ENCODE peak calls at places on chromosomes 1 and 21, in six cellular contexts. Y is ascending aorta, B is SK-N-SH, Z is colonic mucosa, N is heart right ventricle, H is spleen. F is an unnamed sample.

GRCh38 chr1:66947267-66947666 is 22.5 kb downstream of the MIER1 start:
- DNase-seq in Y (no peak), B (no peak), Z (no peak), N (no peak), H (no peak), F (no peak)

GRCh38 chr21:46295996-46296752 is 10.0 kb downstream of the YBEY start:
- DNase-seq in Y (peak; percentile 80), B (no peak), Z (peak; percentile 76), N (peak; percentile 92), H (peak; percentile 92), F (peak; percentile 15)

GRCh38 chr1:7326366-7326765 is 444.7 kb upstream of the VAMP3 start:
- DNase-seq in Y (no peak), B (no peak), Z (no peak), N (no peak), H (no peak), F (no peak)

GRCh38 chr1:155181371-155182051 is 7.9 kb downstream of the TRIM46 start:
- DNase-seq in Y (peak; percentile 57), B (no peak), Z (no peak), N (no peak), H (no peak), F (no peak)

GRCh38 chr1:196660912-196661311 is 9.1 kb downstream of the CFH start:
- DNase-seq in Y (no peak), B (peak; percentile 46), Z (no peak), N (no peak), H (no peak), F (no peak)

GRCh38 chr1:160743266-160743665 is 4.2 kb downstream of the SLAMF7 start:
- DNase-seq in Y (no peak), B (no peak), Z (no peak), N (no peak), H (no peak), F (no peak)

GRCh38 chr21:21816778-21817177 is 818.6 kb downstream of the NCAM2 start:
- DNase-seq in Y (no peak), B (peak; percentile 5), Z (no peak), N (no peak), H (no peak), F (no peak)

GRCh38 chr21:32393677-32394001 is 827 bp upstream of the URB1 start:
- DNase-seq in Y (no peak), B (no peak), Z (no peak), N (no peak), H (no peak), F (no peak)

GRCh38 chr1:100277866-100278265 is 11.8 kb downstream of the RTCA start:
- DNase-seq in Y (no peak), B (no peak), Z (no peak), N (no peak), H (no peak), F (no peak)

GRCh38 chr1:158045639-158046038 is 52.2 kb downstream of the KIRREL1 start:
- DNase-seq in Y (no peak), B (no peak), Z (peak; percentile 28), N (peak; percentile 44), H (no peak), F (no peak)

GRCh38 chr1:212179394-212180076 is 105.7 kb upstream of the PPP2R5A start:
- DNase-seq in Y (no peak), B (no peak), Z (no peak), N (no peak), H (no peak), F (no peak)

GRCh38 chr1:162074548-162074947 is 5.1 kb downstream of the NOS1AP start:
- DNase-seq in Y (no peak), B (no peak), Z (no peak), N (no peak), H (no peak), F (no peak)

GRCh38 chr1:41423511-41424191 is 60.8 kb downstream of the EDN2 start:
- DNase-seq in Y (no peak), B (peak; percentile 72), Z (no peak), N (peak; percentile 49), H (peak; percentile 84), F (no peak)

GRCh38 chr1:38680801-38681510 is 178.6 kb downstream of the RRAGC start:
- DNase-seq in Y (peak; percentile 11), B (no peak), Z (no peak), N (no peak), H (no peak), F (no peak)

GRCh38 chr1:208510192-208510952 is 266.2 kb upstream of the PLXNA2 start:
- DNase-seq in Y (no peak), B (no peak), Z (no peak), N (no peak), H (no peak), F (no peak)

GRCh38 chr1:15047237-15047636 is 106.3 kb upstream of the TMEM51 start:
- DNase-seq in Y (no peak), B (no peak), Z (no peak), N (no peak), H (no peak), F (no peak)

GRCh38 chr1:206005761-206006160 is 2.6 kb upstream of the RAB7B start:
- DNase-seq in Y (no peak), B (no peak), Z (no peak), N (no peak), H (no peak), F (no peak)

GRCh38 chr1:94539496-94539895 is 2.1 kb downstream of the F3 start:
- DNase-seq in Y (no peak), B (no peak), Z (no peak), N (peak; percentile 43), H (no peak), F (no peak)
- H3K27ac ChIP-seq in Y (peak overlapping the region; percentile 97), B (no peak overlapping the region), Z (no peak overlapping the region), N (peak overlapping the region; percentile 95), H (no peak overlapping the region), F (peak overlapping the region; percentile 87)

DNA sequence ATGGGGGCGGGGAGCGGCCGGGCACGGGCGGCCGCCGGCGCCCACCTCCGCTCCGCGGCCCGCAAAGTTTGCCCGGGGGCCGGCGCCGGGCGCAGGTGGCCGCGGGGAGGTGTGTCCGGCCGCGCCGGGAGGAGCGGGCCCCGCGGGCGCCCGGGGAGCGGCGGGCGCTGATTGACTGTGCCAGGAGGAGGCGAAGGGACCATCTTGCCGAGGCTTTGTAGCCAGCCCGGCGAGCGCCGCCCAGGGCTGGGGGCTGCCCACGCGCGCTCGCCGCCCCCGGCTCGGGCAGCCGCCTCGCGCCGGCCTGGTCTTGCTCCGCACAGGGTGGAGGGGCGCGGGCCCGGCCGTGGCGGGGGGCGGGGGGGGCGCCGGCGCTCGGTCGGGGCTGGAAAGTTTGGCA is 432 bp downstream of the EPHB2 start:
- DNase-seq in Y (no peak), B (peak; percentile 78), Z (no peak), N (no peak), H (no peak), F (no peak)
- H3K4me3 ChIP-seq in Y (peak overlapping the region; percentile 65), B (peak overlapping the region; percentile 69), Z (peak overlapping the region; percentile 65), N (peak overlapping the region; percentile 58), H (peak overlapping the region; percentile 45), F (peak overlapping the region; percentile 72)

GRCh38 chr1:207077012-207077411 is 11.6 kb upstream of the C4BPB start:
- DNase-seq in Y (no peak), B (no peak), Z (no peak), N (no peak), H (no peak), F (no peak)
- H3K27me3 ChIP-seq in Y (no peaks in the 10 kb centered on the region), B (no peaks in the 10 kb centered on the region), Z (no peaks in the 10 kb centered on the region), N (no peaks in the 10 kb centered on the region), H (no peaks in the 10 kb centered on the region), F (no peaks in the 10 kb centered on the region)

GRCh38 chr1:230824571-230825060 is 43.7 kb downstream of the C1orf198 start:
- DNase-seq in Y (peak; percentile 78), B (no peak), Z (no peak), N (no peak), H (no peak), F (no peak)

GRCh38 chr1:230825061-230825803 is 43.1 kb downstream of the C1orf198 start:
- DNase-seq in Y (peak; percentile 66), B (peak; percentile 43), Z (no peak), N (no peak), H (no peak), F (no peak)

GRCh38 chr1:230825804-230826160 is 42.5 kb downstream of the C1orf198 start:
- DNase-seq in Y (peak; percentile 74), B (no peak), Z (no peak), N (no peak), H (no peak), F (no peak)

GRCh38 chr1:230823421-230823820 is 44.9 kb downstream of the C1orf198 start:
- DNase-seq in Y (no peak), B (peak; percentile 51), Z (no peak), N (peak; percentile 61), H (no peak), F (no peak)

DNA sequence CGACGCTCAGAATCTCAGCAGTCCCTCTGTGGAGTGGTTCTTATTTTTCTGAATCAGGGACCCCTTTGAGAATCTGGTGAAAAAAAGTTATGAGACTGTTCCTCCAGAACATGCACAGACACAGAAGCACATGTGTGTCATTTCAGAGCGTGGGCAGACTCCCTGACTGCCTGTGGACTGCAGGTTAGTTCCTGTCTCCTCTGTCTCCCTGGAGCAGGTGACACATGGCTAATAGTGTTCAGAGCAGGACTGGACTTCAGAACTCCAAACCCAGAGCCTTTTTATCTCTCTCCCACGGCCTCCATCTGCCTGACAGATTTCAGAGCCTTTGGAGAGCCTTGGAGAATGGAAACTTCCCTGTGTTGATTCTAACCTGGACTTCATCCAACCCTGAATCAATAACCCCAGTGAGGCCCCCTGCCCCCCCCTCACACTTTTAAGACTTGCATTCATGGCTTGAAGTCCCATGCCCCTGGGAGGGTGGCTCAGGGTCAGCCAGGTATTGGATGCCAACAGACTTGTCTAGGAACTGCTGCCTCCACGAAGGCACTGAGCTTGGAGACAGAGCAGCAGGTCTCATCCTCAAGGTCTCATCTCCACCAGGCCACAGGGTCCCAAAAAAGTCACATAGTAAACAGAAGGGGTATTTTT is 44.4 kb downstream of the C1orf198 start:
- DNase-seq in Y (no peak), B (no peak), Z (no peak), N (no peak), H (no peak), F (no peak)
- H3K27ac ChIP-seq in Y (peak overlapping the region; percentile 94), B (peak overlapping the region; percentile 80), Z (no peak overlapping the region), N (peak overlapping the region; percentile 93), H (no peak overlapping the region), F (peak overlapping the region; percentile 91)

GRCh38 chr1:33182452-33182851 is 609 bp upstream of the TRIM62 start:
- DNase-seq in Y (no peak), B (peak; percentile 25), Z (peak; percentile 43), N (peak; percentile 70), H (no peak), F (no peak)
- H3K4me3 ChIP-seq in Y (peak overlapping the region; percentile 87), B (peak overlapping the region; percentile 77), Z (peak overlapping the region; percentile 85), N (peak overlapping the region; percentile 75), H (peak overlapping the region; percentile 87), F (peak overlapping the region; percentile 89)

DNA sequence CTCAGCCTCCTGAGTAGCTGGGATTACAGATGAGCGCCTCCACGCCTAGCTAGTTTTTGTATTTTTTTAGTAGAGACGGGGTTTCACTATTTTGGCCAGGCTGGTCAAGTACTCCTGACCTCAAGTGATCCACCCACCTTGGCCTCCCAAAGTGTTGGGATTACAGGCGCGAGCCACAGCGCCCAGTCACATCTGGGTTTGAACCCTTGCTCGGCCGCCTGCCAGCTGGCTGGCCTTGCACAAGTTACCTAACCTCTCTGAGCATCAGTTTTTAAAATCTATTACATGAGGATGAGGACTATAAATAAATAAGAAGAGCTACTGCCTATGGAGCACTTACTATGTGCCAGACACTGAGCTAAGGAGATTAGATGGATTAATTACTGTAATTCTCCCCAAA is 17.7 kb upstream of the PADI2 start:
- DNase-seq in Y (no peak), B (no peak), Z (no peak), N (no peak), H (no peak), F (no peak)
- H3K27me3 ChIP-seq in Y (no peaks in the 10 kb centered on the region), B (no peaks in the 10 kb centered on the region), Z (no peaks in the 10 kb centered on the region), N (no peaks in the 10 kb centered on the region), H (peaks cover 4% of the 10 kb centered on the region), F (no peaks in the 10 kb centered on the region)

GRCh38 chr1:237983507-237983906 is 92.8 kb upstream of the ZP4 start:
- DNase-seq in Y (no peak), B (no peak), Z (no peak), N (no peak), H (no peak), F (no peak)
- H3K27ac ChIP-seq in Y (no peak overlapping the region), B (no peak overlapping the region), Z (no peak overlapping the region), N (no peak overlapping the region), H (no peak overlapping the region), F (no peak overlapping the region)

F was measured in thoracic aorta.